ENCODE peak calls at places on chromosome 9, in six cellular contexts. F is WERI-Rb-1; G is CD4-positive, alpha-beta T cell; K is HL-60; Z is PC-9; Y is progenitor cell of endocrine pancreas. V is an unnamed sample.

GRCh38 chr9:133731876-133732321 is 6.3 kb downstream of the SARDH start:
- DNase-seq in F (peak; percentile 77), G (no peak), K (no peak), Z (peak; percentile 44), Y (peak; percentile 5), V (no peak)

GRCh38 chr9:5388026-5388806 is 48.5 kb upstream of the RLN1 start:
- DNase-seq in F (no peak), G (no peak), K (no peak), Z (no peak), Y (no peak), V (no peak)

GRCh38 chr9:20624201-20625002 is 2.1 kb upstream of the MLLT3 start:
- DNase-seq in F (peak; percentile 47), G (no peak), K (no peak), Z (peak; percentile 48), Y (peak; percentile 18), V (peak; percentile 42)

GRCh38 chr9:134338394-134339182 is 12.3 kb downstream of the RXRA start:
- DNase-seq in F (no peak), G (no peak), K (no peak), Z (no peak), Y (no peak), V (peak; percentile 62)

GRCh38 chr9:91483835-91484234 is 60.2 kb upstream of the NFIL3 start:
- DNase-seq in F (no peak), G (no peak), K (no peak), Z (no peak), Y (no peak), V (no peak)

GRCh38 chr9:35277649-35278359 is 116.0 kb downstream of the UNC13B start:
- DNase-seq in F (no peak), G (no peak), K (no peak), Z (no peak), Y (no peak), V (no peak)

GRCh38 chr9:106961623-106962022 is 98.7 kb downstream of the ZNF462 start:
- DNase-seq in F (no peak), G (no peak), K (no peak), Z (no peak), Y (no peak), V (no peak)

GRCh38 chr9:135066291-135066690 is 21.2 kb upstream of the OLFM1 start:
- DNase-seq in F (no peak), G (no peak), K (no peak), Z (no peak), Y (no peak), V (no peak)

GRCh38 chr9:69809304-69809863 is 11.2 kb upstream of the CFAP95 start:
- DNase-seq in F (peak; percentile 31), G (no peak), K (no peak), Z (no peak), Y (no peak), V (no peak)

GRCh38 chr9:83330207-83331196 is 207.7 kb downstream of the FRMD3 start:
- DNase-seq in F (no peak), G (no peak), K (peak; percentile 6), Z (no peak), Y (no peak), V (no peak)

GRCh38 chr9:115442054-115442453 is 324.1 kb upstream of the TNC start:
- DNase-seq in F (no peak), G (no peak), K (no peak), Z (no peak), Y (no peak), V (no peak)

GRCh38 chr9:123135458-123135857 is 102.0 kb downstream of the GPR21 start:
- DNase-seq in F (no peak), G (no peak), K (no peak), Z (no peak), Y (no peak), V (no peak)
- TF ChIP-seq CTCF in F (no peak), G (no peak), K (no peak), Z (no peak), Y (no peak), V (no peak)

GRCh38 chr9:85332487-85332886 is 409.3 kb downstream of the AGTPBP1 start:
- DNase-seq in F (no peak), G (no peak), K (no peak), Z (no peak), Y (no peak), V (peak; percentile 23)
- TF ChIP-seq CTCF in F (peak; percentile 54), G (no peak), K (no peak), Z (no peak), Y (peak; percentile 51), V (peak; percentile 47)

DNA sequence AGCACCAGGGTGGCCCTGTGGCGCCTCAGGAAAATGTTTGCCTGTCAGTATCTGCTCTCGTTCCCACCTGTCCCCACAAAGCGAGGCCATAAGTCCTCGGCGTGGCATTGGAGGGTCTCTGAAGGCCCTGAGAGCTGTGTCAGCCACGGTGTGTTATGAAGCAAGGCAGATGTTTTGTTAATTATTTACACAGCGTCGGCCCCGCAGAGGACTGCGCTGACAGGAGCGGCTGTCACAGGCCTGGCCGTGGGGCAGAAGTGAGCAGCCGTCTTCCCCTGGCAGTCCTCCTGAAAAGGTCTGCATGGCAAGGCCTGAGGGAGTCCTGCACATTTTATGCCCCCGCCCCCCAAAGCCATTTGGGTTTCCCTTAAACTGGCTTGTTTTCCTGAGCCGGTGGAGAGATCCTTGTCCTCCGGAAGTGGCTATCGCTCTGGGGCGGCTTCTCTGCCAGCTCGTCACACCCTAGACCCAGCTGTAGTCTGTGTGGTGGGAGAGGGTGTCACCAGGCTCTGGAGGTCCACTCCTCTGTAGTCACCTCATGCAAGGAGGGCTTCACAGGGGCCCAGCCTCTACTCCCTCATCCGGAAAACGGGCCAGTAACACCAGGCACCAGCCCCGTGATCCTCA is 6.2 kb downstream of the NEK6 start:
- DNase-seq in F (no peak), G (no peak), K (no peak), Z (no peak), Y (no peak), V (no peak)
- TF ChIP-seq CTCF in F (no peak), G (no peak), K (no peak), Z (no peak), Y (no peak), V (no peak)

GRCh38 chr9:137188490-137189296 is at the start of the genes ANAPC2 and SSNA1:
- DNase-seq in F (peak; percentile 84), G (peak; percentile 88), K (peak; percentile 93), Z (peak; percentile 81), Y (peak; percentile 93), V (peak; percentile 92)
- TF ChIP-seq CTCF in F (peak; percentile 33), G (peak; percentile 48), K (no peak), Z (peak; percentile 44), Y (peak; percentile 48), V (no peak)

GRCh38 chr9:116484483-116484776 is 202.7 kb upstream of the TRIM32 start:
- DNase-seq in F (no peak), G (no peak), K (no peak), Z (no peak), Y (no peak), V (no peak)
- TF ChIP-seq CTCF in F (no peak), G (no peak), K (no peak), Z (no peak), Y (no peak), V (no peak)

DNA sequence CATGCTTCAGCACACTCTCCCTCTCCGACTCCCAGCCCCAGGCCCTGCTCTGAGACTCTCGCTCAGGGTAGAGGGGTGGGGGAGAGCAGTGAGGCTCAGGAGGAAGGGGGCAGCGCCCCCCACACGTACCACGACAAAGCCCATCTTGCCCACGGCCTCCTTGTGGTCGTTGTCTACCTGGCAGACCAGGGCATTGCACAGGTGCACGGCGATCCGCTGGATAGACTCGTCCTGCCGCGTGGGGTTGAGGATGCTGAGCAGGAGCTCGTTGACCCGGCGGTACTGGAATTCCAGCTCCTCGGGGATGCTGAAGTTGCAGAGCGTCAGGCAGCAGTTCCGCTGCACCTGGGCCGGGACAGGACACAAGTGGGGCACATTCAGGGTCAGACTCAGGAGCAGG is 18.5 kb upstream of the ZDHHC12 start:
- DNase-seq in F (no peak), G (no peak), K (no peak), Z (no peak), Y (no peak), V (no peak)
- TF ChIP-seq CTCF in F (no peak), G (no peak), K (no peak), Z (no peak), Y (no peak), V (no peak)

DNA sequence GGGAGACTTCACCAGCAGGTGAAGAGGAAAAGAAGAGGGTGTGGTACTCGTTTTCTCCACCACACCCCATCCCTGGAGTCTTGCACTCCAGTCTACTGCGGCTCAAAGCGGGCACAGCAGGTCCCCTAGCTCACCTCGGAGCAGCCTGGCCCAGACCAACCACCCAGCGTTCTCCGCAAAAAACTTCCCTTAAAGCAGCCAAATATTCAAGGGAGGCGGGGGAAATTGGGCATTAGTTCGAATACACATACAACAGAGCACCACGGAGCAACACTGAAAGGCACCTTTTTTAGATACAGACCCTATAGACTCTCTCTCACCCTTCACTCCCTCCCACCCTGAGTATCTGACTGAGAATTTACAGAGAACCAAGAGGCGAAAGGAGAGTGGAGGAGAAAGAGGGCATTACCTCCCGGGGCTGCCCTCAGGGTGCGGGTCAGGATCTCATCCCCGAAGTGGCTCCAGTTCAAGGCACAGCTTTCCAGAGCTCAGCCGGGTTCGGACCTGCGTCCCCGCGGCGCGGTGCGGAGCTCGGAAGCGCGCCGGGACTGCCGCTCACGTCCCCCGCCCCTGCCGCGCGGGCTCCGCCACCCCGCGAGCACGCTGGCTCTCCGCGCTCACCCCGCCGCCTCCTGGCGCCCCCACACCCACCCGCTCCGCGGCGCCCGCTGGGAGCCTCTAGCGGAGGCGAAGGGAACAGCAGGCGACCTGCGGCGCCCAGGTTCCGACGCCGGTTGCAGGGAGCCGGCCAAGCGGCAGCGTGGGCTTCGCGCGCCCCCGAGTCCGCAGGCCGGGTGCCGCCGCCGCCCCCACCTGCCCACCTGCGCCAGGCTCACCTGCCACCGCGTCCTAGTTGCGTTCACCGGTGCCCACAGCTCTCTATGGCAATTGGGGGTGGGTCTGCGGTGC is 1638.7 kb upstream of the C9orf72 start:
- DNase-seq in F (peak; percentile 70), G (no peak), K (no peak), Z (no peak), Y (peak; percentile 79), V (peak; percentile 80)
- TF ChIP-seq CTCF in F (peak; percentile 89), G (no peak), K (no peak), Z (peak; percentile 59), Y (peak; percentile 84), V (peak; percentile 82)

GRCh38 chr9:2321523-2322148 is 300.0 kb upstream of the VLDLR start:
- DNase-seq in F (no peak), G (no peak), K (peak; percentile 79), Z (no peak), Y (no peak), V (no peak)
- TF ChIP-seq CTCF in F (no peak), G (no peak), K (no peak), Z (peak; percentile 30), Y (no peak), V (no peak)

DNA sequence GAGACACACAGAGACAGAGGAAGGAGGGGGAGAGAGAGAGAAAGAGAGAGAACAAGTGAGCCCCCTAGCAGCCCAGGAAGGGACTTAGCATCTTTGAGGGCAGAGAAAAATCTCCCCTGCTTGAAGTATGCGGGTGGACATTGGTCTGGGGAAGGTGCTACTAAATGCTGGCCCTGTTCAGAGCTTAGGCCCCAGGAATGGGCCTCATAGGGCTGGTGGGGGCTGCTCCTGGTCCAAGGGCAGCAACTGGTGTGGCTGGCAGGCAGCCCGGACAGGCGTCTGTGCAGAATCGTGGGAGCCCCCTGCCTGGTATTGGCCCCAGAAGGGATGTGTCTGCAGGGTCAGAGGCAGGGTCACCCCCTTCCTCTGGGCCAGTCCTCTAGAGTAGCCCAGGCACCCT is 47.8 kb upstream of the SUSD3 start:
- DNase-seq in F (no peak), G (no peak), K (no peak), Z (no peak), Y (no peak), V (no peak)
- TF ChIP-seq CTCF in F (no peak), G (no peak), K (no peak), Z (no peak), Y (no peak), V (no peak)

V was measured in Calu3.